ENCODE peak calls at places on chromosomes 2 and 18, in nine cellular contexts. O is AG04449, G is AG09309, B is left ventricle myocardium inferior, L is psoas muscle, C is ovary, Y is foreskin fibroblast, X is A549, Q is HCT116. J is an unnamed sample.

GRCh38 chr2:174516495-174517378 is 29.9 kb upstream of the GPR155 start:
- DNase-seq in O (no peak), G (no peak), B (no peak), L (no peak), C (no peak), Y (no peak), X (no peak), Q (no peak), J (no peak)

GRCh38 chr2:39059366-39059952 is 61.4 kb downstream of the SOS1 start:
- DNase-seq in O (no peak), G (peak; percentile 18), B (no peak), L (no peak), C (no peak), Y (peak; percentile 65), X (peak; percentile 12), Q (peak; percentile 18), J (no peak)

GRCh38 chr2:40179801-40180200 is 272.1 kb downstream of the SLC8A1 start:
- DNase-seq in O (no peak), G (no peak), B (no peak), L (no peak), C (no peak), Y (no peak), X (no peak), Q (no peak), J (no peak)

GRCh38 chr18:14921547-14921946 is 173.6 kb downstream of the ANKRD30B start:
- DNase-seq in O (no peak), G (no peak), B (no peak), L (no peak), C (no peak), Y (no peak), X (no peak), Q (no peak), J (no peak)

GRCh38 chr2:65729246-65729645 is 296.8 kb upstream of the SPRED2 start:
- DNase-seq in O (no peak), G (no peak), B (no peak), L (no peak), C (no peak), Y (no peak), X (no peak), Q (no peak), J (no peak)

GRCh38 chr2:182915369-182916326 is 49.2 kb upstream of the FRZB start:
- DNase-seq in O (peak; percentile 68), G (peak; percentile 62), B (no peak), L (peak; percentile 31), C (no peak), Y (peak; percentile 84), X (no peak), Q (no peak), J (peak; percentile 47)

GRCh38 chr18:48541026-48541746 is 2.4 kb downstream of the CTIF start:
- DNase-seq in O (no peak), G (peak; percentile 42), B (peak; percentile 83), L (peak; percentile 80), C (peak; percentile 72), Y (peak; percentile 94), X (peak; percentile 44), Q (no peak), J (peak; percentile 27)

GRCh38 chr2:9220201-9220600 is 13.6 kb downstream of the ASAP2 start:
- DNase-seq in O (no peak), G (no peak), B (no peak), L (no peak), C (no peak), Y (no peak), X (no peak), Q (no peak), J (no peak)

GRCh38 chr2:66901344-66901743 is 466.4 kb downstream of the MEIS1 start:
- DNase-seq in O (no peak), G (no peak), B (no peak), L (no peak), C (no peak), Y (peak; percentile 42), X (no peak), Q (no peak), J (no peak)

GRCh38 chr18:70781860-70782453 is 493.1 kb downstream of the SOCS6 start:
- DNase-seq in O (no peak), G (no peak), B (peak; percentile 15), L (no peak), C (no peak), Y (no peak), X (peak; percentile 7), Q (peak; percentile 15), J (peak; percentile 17)

GRCh38 chr2:109607766-109608165 is 6.0 kb downstream of the SEPTIN10 start:
- DNase-seq in O (no peak), G (no peak), B (no peak), L (no peak), C (no peak), Y (peak; percentile 59), X (no peak), Q (no peak), J (no peak)

GRCh38 chr18:1047406-1047805 is 142.7 kb downstream of the ADCYAP1 start:
- DNase-seq in O (no peak), G (no peak), B (no peak), L (no peak), C (no peak), Y (no peak), X (no peak), Q (no peak), J (no peak)

GRCh38 chr2:129812654-129813053 is 166.8 kb upstream of the RAB6C start:
- DNase-seq in O (no peak), G (no peak), B (no peak), L (no peak), C (no peak), Y (no peak), X (no peak), Q (no peak), J (no peak)

GRCh38 chr2:129810521-129810920 is 168.9 kb upstream of the RAB6C start:
- DNase-seq in O (no peak), G (no peak), B (no peak), L (no peak), C (no peak), Y (no peak), X (no peak), Q (no peak), J (no peak)

GRCh38 chr2:129812071-129812470 is 167.4 kb upstream of the RAB6C start:
- DNase-seq in O (no peak), G (no peak), B (peak; percentile 33), L (peak; percentile 32), C (no peak), Y (no peak), X (no peak), Q (no peak), J (no peak)

GRCh38 chr2:129817175-129817574 is 162.3 kb upstream of the RAB6C start:
- DNase-seq in O (no peak), G (no peak), B (no peak), L (no peak), C (no peak), Y (no peak), X (no peak), Q (no peak), J (no peak)

GRCh38 chr2:129813404-129813803 is 166.1 kb upstream of the RAB6C start:
- DNase-seq in O (no peak), G (no peak), B (no peak), L (no peak), C (no peak), Y (no peak), X (no peak), Q (peak; percentile 6), J (no peak)
- TF ChIP-seq CTCF in O (no peak), G (no peak), B (no peak), L (no peak), C (no peak), Y (no peak), X (no peak), Q (peak; percentile 22), J (no peak)

DNA sequence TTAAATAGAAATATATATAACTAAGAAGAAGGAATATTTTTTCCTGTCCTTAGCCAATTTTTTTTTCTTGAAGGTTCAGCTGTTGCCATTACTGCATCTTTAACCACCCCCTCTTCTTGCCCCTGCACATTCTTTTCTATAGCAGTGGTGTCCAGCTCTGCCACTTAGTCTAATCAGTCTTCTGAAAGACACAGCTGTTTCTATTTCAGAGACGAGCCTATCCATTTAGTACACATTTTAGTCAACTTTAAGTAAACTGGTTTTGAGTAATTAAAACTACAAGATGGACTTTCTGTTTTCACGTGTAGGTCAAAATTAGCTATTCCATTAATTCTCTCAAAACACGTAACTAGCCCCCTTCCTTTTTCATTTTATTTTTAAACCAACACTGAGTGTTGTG is 21.0 kb downstream of the SPOPL start:
- DNase-seq in O (no peak), G (no peak), B (no peak), L (no peak), C (no peak), Y (no peak), X (no peak), Q (no peak), J (no peak)
- H3K4me3 ChIP-seq in O (no peak overlapping the region), G (no peak overlapping the region), B (no peak overlapping the region), L (no peak overlapping the region), C (no peak overlapping the region), Y (no peak overlapping the region), X (no peak overlapping the region), Q (no peak overlapping the region), J (no peak overlapping the region)

GRCh38 chr18:7926526-7926925 is 359.4 kb downstream of the PTPRM start:
- DNase-seq in O (no peak), G (no peak), B (no peak), L (no peak), C (no peak), Y (no peak), X (peak; percentile 44), Q (peak; percentile 64), J (no peak)
- TF ChIP-seq CTCF in O (no peak), G (no peak), B (peak; percentile 40), L (peak; percentile 60), C (no peak), Y (no peak), X (peak; percentile 51), Q (peak; percentile 47), J (peak; percentile 28)

DNA sequence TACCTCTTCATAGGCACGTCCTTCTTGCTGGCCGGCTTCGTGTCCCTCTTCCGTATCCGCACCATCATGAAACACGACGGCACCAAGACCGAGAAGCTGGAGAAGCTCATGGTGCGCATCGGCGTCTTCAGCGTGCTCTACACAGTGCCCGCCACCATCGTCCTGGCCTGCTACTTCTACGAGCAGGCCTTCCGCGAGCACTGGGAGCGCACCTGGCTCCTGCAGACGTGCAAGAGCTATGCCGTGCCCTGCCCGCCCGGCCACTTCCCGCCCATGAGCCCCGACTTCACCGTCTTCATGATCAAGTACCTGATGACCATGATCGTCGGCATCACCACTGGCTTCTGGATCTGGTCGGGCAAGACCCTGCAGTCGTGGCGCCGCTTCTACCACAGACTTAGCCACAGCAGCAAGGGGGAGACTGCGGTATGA is 2.3 kb downstream of the FZD7 start:
- DNase-seq in O (no peak), G (no peak), B (no peak), L (peak; percentile 25), C (peak; percentile 46), Y (no peak), X (no peak), Q (no peak), J (no peak)
- H3K4me3 ChIP-seq in O (peak overlapping the region; percentile 91), G (peak overlapping the region; percentile 58), B (peak overlapping the region; percentile 87), L (peak overlapping the region; percentile 87), C (peak overlapping the region; percentile 77), Y (peak overlapping the region; percentile 72), X (no peak overlapping the region), Q (no peak overlapping the region), J (no peak overlapping the region)

GRCh38 chr2:45494978-45495293 is 116.1 kb downstream of the SRBD1 start:
- DNase-seq in O (no peak), G (no peak), B (no peak), L (no peak), C (no peak), Y (no peak), X (no peak), Q (no peak), J (no peak)
- TF ChIP-seq CTCF in O (no peak), G (no peak), B (no peak), L (no peak), C (no peak), Y (no peak), X (no peak), Q (no peak), J (no peak)